ENCODE peak calls at places on chromosomes 13 and 19, in four cellular contexts. W, T, M and N are unnamed samples. For H3K27me3, the result is how much of the 10 kb centered on the place peaks cover.

GRCh38 chr19:10412257-10412977 is 7.9 kb upstream of the PDE4A start:
- DNase-seq in W (no peak), T (no peak), M (no peak), N (no peak)

GRCh38 chr13:84481958-84482357 is 599.7 kb upstream of the SLITRK1 start:
- DNase-seq in W (no peak), T (no peak), M (no peak), N (no peak)

GRCh38 chr13:32001392-32001768 is 30.2 kb upstream of the FRY start:
- DNase-seq in W (no peak), T (no peak), M (no peak), N (peak)

GRCh38 chr19:6421075-6422014 is 3.3 kb downstream of the KHSRP start:
- DNase-seq in W (no peak), T (no peak), M (no peak), N (no peak)

GRCh38 chr19:15812059-15812722 is 3.3 kb downstream of the OR10H1 start:
- DNase-seq in W (peak), T (peak), M (peak), N (no peak)

GRCh38 chr13:111114362-111115050 is 604 bp upstream of the ARHGEF7 start:
- DNase-seq in W (no peak), T (peak), M (peak), N (no peak)

GRCh38 chr19:4303778-4304508 is 455 bp upstream of the FSD1 start:
- DNase-seq in W (no peak), T (no peak), M (peak), N (no peak)

GRCh38 chr19:35347930-35348298 is 212 bp downstream of the FFAR1 start:
- DNase-seq in W (no peak), T (no peak), M (no peak), N (no peak)

GRCh38 chr13:101098873-101099272 is 317.4 kb downstream of the NALCN start:
- DNase-seq in W (no peak), T (no peak), M (no peak), N (no peak)

GRCh38 chr19:13846533-13847032 is 30.4 kb upstream of the NANOS3 start:
- DNase-seq in W (peak), T (peak), M (peak), N (peak)

GRCh38 chr19:45779231-45780145 is 2.8 kb downstream of the DMPK start:
- DNase-seq in W (peak), T (peak), M (peak), N (peak)

GRCh38 chr13:43879323-43880181 is at the start of the genes CCDC122 and LACC1:
- DNase-seq in W (peak), T (peak), M (peak), N (peak)

GRCh38 chr13:91381371-91381770 is 17.1 kb upstream of the GPC5 start:
- DNase-seq in W (no peak), T (no peak), M (no peak), N (no peak)

GRCh38 chr13:44004881-44005280 is 125.2 kb downstream of the LACC1 start:
- DNase-seq in W (no peak), T (no peak), M (no peak), N (no peak)

GRCh38 chr13:100209857-100210580 is 121.1 kb downstream of the PCCA start:
- DNase-seq in W (no peak), T (no peak), M (no peak), N (no peak)

GRCh38 chr13:83722443-83722842 is 159.8 kb downstream of the SLITRK1 start:
- DNase-seq in W (no peak), T (no peak), M (no peak), N (no peak)

GRCh38 chr13:21675095-21676007 is 4.5 kb downstream of the FGF9 start:
- DNase-seq in W (peak), T (no peak), M (peak), N (peak)

GRCh38 chr13:46210362-46211083 is 1.2 kb upstream of the LRRC63 start:
- DNase-seq in W (no peak), T (no peak), M (no peak), N (no peak)

GRCh38 chr19:1503089-1503924 is 9.5 kb downstream of the ADAMTSL5 start:
- DNase-seq in W (peak), T (no peak), M (peak), N (peak)

GRCh38 chr13:32153056-32153455 is 121.5 kb downstream of the FRY start:
- DNase-seq in W (no peak), T (no peak), M (no peak), N (no peak)

GRCh38 chr13:68234278-68234677 is 1004.1 kb upstream of the PCDH9 start:
- DNase-seq in W (no peak), T (no peak), M (no peak), N (no peak)

GRCh38 chr19:3075605-3076431 is 13.5 kb upstream of the TLE5 start:
- DNase-seq in W (peak), T (no peak), M (peak), N (peak)

GRCh38 chr19:51016798-51017683 is 2.5 kb downstream of the KLK10 start:
- DNase-seq in W (peak), T (peak), M (peak), N (peak)

GRCh38 chr13:42656136-42656535 is 82.2 kb downstream of the TNFSF11 start:
- DNase-seq in W (no peak), T (no peak), M (no peak), N (no peak)

GRCh38 chr13:93776936-93777335 is 550.3 kb downstream of the GPC6 start:
- DNase-seq in W (no peak), T (no peak), M (no peak), N (no peak)

GRCh38 chr19:14093117-14093784 is 2.7 kb upstream of the SAMD1 start:
- DNase-seq in W (no peak), T (no peak), M (no peak), N (no peak)

GRCh38 chr13:91185294-91185863 is 162.1 kb upstream of the MIR17HG start:
- DNase-seq in W (no peak), T (no peak), M (no peak), N (no peak)

GRCh38 chr19:38650911-38651584 is 3.6 kb downstream of the ACTN4 start:
- DNase-seq in W (no peak), T (no peak), M (no peak), N (no peak)

GRCh38 chr13:70324519-70324918 is 216.3 kb upstream of the KLHL1 start:
- DNase-seq in W (no peak), T (no peak), M (no peak), N (no peak)

GRCh38 chr13:98174321-98174720 is 2.7 kb downstream of the RNF113B start:
- DNase-seq in W (no peak), T (no peak), M (no peak), N (no peak)

GRCh38 chr13:32165791-32166190 is 134.2 kb downstream of the FRY start:
- DNase-seq in W (no peak), T (no peak), M (no peak), N (no peak)

GRCh38 chr19:1064661-1065605 is 2.0 kb upstream of the ARHGAP45 start:
- DNase-seq in W (peak), T (peak), M (peak), N (peak)

GRCh38 chr19:34274827-34275625 is 20.7 kb downstream of the GARRE1 start:
- DNase-seq in W (no peak), T (no peak), M (no peak), N (no peak)

GRCh38 chr13:40508112-40508511 is 158.3 kb downstream of the FOXO1 start:
- DNase-seq in W (no peak), T (no peak), M (no peak), N (no peak)

GRCh38 chr13:55263045-55263444 is 1877.7 kb upstream of the PRR20A start:
- DNase-seq in W (no peak), T (no peak), M (no peak), N (no peak)

GRCh38 chr13:49616688-49617065 is 11.6 kb upstream of the ARL11 start:
- DNase-seq in W (no peak), T (no peak), M (no peak), N (no peak)

GRCh38 chr19:43620061-43621001 is 902 bp upstream of the ZNF428 start:
- DNase-seq in W (no peak), T (no peak), M (no peak), N (no peak)

GRCh38 chr13:106786006-106786579 is 218.2 kb upstream of the ARGLU1 start:
- DNase-seq in W (no peak), T (no peak), M (no peak), N (no peak)

DNA sequence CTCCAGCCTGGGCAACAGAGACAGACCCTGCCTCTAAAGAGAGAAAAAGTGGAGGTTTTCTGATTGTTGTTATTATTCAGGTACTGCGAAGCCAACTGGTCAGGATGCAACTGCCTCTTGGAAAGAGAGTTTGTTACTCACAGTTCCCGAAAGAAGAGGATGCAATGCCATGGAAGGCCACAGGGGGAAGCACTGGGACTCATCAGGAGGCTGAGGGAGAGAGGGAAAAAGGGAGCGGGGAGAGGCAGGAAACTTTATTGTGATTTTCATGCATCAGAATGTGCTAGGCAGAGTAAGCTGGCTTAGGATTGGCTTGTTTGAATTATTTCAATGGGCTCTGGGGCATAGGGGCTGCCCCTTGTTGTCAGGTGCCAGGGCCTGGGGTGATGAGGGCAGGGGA is 27.6 kb downstream of the MYO9B start:
- DNase-seq in W (peak), T (no peak), M (peak), N (peak)
- H3K27me3 ChIP-seq in W (under half), T (under half), M (under half), N (under half)

GRCh38 chr19:41426952-41427646 is at the start of gene B3GNT8:
- DNase-seq in W (peak), T (peak), M (peak), N (peak)
- TF ChIP-seq POLR2A in W (no peak), T (peak), M (peak), N (peak)

GRCh38 chr13:33541962-33542308 is 256.4 kb upstream of the STARD13 start:
- DNase-seq in W (no peak), T (no peak), M (no peak), N (no peak)

GRCh38 chr13:33537691-33538090 is 252.1 kb upstream of the STARD13 start:
- DNase-seq in W (no peak), T (no peak), M (no peak), N (no peak)

GRCh38 chr13:33531484-33531883 is 245.9 kb upstream of the STARD13 start:
- DNase-seq in W (no peak), T (no peak), M (no peak), N (no peak)

GRCh38 chr13:33542309-33543088 is 256.9 kb upstream of the STARD13 start:
- DNase-seq in W (peak), T (peak), M (peak), N (peak)

GRCh38 chr13:33536639-33537425 is 251.3 kb upstream of the STARD13 start:
- DNase-seq in W (no peak), T (peak), M (no peak), N (no peak)
- H3K27ac ChIP-seq in W (peak), T (peak), M (peak), N (no peak)

GRCh38 chr13:30119476-30119875 is 187.9 kb downstream of the KATNAL1 start:
- DNase-seq in W (no peak), T (peak), M (peak), N (no peak)

GRCh38 chr13:30123575-30123974 is 183.8 kb downstream of the KATNAL1 start:
- DNase-seq in W (no peak), T (no peak), M (no peak), N (no peak)

GRCh38 chr13:30121244-30121643 is 186.1 kb downstream of the KATNAL1 start:
- DNase-seq in W (no peak), T (no peak), M (no peak), N (no peak)

GRCh38 chr13:30120133-30120822 is 187.1 kb downstream of the KATNAL1 start:
- DNase-seq in W (no peak), T (no peak), M (no peak), N (no peak)

DNA sequence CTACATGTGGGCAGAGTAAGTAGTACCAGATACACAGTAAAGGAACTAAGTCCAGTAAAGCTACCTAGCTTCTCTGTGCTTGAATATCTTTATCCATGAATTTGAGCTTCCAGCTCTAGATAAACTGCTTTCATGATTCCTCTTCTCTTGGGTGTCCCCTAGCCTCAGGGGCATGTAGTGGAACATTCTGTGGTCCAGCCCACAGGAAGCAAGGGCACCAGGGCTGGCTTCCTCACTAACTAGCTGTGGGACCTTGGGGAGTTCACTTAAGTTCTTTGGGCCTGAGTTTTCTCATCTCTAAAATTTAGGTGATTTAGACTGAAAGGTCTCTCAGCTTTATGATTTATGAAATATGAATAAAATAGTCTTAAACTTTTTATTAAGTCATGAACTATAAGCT is 185.7 kb downstream of the KATNAL1 start:
- DNase-seq in W (no peak), T (no peak), M (no peak), N (no peak)
- H3K27me3 ChIP-seq in W (under half), T (under half), M (under half), N (under half)